ENCODE peak calls at places on chromosomes 3 and 15, in six cellular contexts. L is fibroblast of mammary gland, A is brain microvascular endothelial cell, T is Peyer's patch, Z is testis, Q is AG09319. O is an unnamed sample.

GRCh38 chr3:171396048-171396447 is 64.2 kb downstream of the TNIK start:
- DNase-seq in T (no peak), A (peak; percentile 53), Q (no peak), Z (no peak), L (peak; percentile 30), O (no peak)

GRCh38 chr3:81778678-81779182 is 17.3 kb upstream of the GBE1 start:
- DNase-seq in Z (no peak), A (no peak), Q (peak; percentile 70), L (peak; percentile 74), T (no peak), O (no peak)

GRCh38 chr3:49256152-49256551 is 20.9 kb downstream of the C3orf62 start:
- DNase-seq in Q (no peak), L (no peak), Z (no peak), T (no peak), A (no peak), O (no peak)

GRCh38 chr3:29802057-29802456 is 521.2 kb downstream of the RBMS3 start:
- DNase-seq in T (no peak), Z (no peak), A (peak; percentile 20), L (no peak), Q (no peak), O (no peak)

GRCh38 chr3:151971194-151971771 is 97.8 kb downstream of the SUCNR1 start:
- DNase-seq in L (no peak), Q (no peak), A (no peak), T (no peak), Z (no peak), O (no peak)

GRCh38 chr15:66919421-66919820 is 146.0 kb upstream of the SMAD3 start:
- DNase-seq in L (no peak), Q (no peak), A (no peak), T (no peak), Z (no peak), O (no peak)

GRCh38 chr3:133452603-133453313 is 52.9 kb downstream of the BFSP2 start:
- DNase-seq in Q (no peak), T (no peak), Z (no peak), A (no peak), L (no peak), O (no peak)

GRCh38 chr15:28943146-28943545 is 57.4 kb downstream of the APBA2 start:
- DNase-seq in T (peak; percentile 36), Z (no peak), L (no peak), A (no peak), Q (no peak), O (no peak)

GRCh38 chr3:80331768-80332167 is 564.0 kb upstream of the ROBO1 start:
- DNase-seq in L (no peak), Z (no peak), A (no peak), Q (no peak), T (no peak), O (no peak)

GRCh38 chr15:79779739-79780138 is 117.1 kb downstream of the MTHFS start:
- DNase-seq in Z (no peak), A (no peak), L (no peak), Q (no peak), T (no peak), O (no peak)

GRCh38 chr15:69340243-69340991 is 41.7 kb downstream of the PAQR5 start:
- DNase-seq in A (no peak), T (no peak), Z (no peak), Q (no peak), L (no peak), O (no peak)

GRCh38 chr3:127172670-127173515 is 20.0 kb upstream of the PRR23E start:
- DNase-seq in Q (peak; percentile 20), L (peak; percentile 78), T (no peak), Z (peak; percentile 9), A (peak; percentile 47), O (no peak)

GRCh38 chr3:71131893-71132314 is 451.6 kb downstream of the FOXP1 start:
- DNase-seq in Q (no peak), A (no peak), L (no peak), Z (no peak), T (no peak), O (no peak)

GRCh38 chr15:80455668-80456442 is 51.7 kb downstream of the ARNT2 start:
- DNase-seq in L (peak; percentile 89), A (peak; percentile 86), Z (peak; percentile 75), T (peak; percentile 73), Q (peak; percentile 85), O (peak; percentile 30)

DNA sequence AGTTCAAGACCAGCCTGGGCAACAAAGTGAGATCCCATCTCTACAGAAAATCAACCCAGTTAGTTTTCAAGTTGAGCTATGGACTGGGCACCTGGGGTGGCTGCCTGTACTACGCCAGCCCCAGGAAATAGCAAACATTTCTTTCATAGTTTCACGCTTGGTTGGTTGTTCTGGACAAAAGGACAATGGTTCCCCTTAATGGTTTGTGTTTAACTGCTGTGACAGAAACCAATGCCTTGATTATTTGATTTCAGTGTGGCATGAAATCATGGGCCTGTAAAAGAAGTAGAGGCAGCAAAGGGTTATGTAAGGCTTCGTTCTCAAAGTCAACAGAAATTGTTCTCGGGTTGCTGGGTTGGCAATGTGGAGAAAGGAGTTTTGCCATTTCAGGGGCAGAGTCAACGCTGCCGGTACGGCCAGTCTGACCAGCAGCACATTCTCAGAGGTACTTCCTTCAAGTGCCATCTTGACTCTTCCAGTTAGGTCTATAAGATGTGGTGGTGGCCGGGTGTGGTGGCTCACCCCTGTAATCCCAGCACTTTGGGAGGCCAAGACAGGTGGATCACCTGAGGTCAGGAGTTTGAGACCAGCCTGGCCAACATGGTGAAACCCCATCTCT is 12.7 kb downstream of the LCMT2 start:
- DNase-seq in L (no peak), T (no peak), Z (no peak), A (no peak), Q (no peak), O (no peak)
- TF ChIP-seq CTCF in L (no peak), T (no peak), Z (no peak), A (no peak), Q (no peak), O (no peak)

DNA sequence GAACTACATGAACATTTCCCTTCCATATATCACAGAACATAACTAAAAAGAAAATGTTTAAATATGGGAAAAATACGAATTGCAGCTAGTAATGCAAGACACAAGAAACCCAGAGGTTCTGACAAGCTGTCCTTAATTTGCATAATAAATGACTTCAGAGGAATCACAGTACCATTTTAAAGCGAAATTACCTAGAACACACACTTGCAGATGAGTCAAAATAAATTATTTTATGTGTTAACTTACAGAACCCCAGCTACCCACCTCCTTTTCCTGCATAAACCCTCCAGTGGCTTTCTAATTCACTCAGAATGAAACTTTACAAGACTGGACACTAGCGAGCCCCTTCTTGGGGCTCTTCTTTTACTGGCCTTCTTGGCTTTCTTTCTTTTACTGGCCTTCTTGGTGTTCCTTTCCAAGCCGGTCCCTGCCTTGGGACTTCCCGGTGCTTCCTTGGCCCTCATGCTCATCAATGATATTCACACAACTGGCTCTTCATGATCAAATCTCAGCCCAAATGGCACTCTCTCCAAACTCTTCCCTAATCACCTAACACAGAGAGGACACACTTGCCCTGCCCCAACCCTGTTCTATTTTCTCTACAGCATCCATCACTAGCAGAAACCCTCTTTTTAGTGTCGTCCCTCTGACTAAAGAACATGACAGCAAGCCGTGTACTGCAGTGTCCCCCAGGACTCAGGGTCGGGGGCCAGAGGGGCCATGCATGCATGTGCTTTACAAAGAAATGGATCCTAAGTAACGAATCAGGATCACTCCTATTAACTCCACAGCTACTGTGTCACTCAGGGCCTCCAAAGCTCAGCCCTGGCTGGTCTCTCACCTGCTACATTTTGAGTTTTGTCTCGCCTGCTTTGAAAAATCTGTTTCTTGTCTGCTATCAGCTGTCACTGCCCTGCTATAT is 4.8 kb downstream of the CHSY1 start:
- DNase-seq in L (no peak), T (no peak), A (no peak), Z (no peak), Q (no peak), O (no peak)
- TF ChIP-seq CTCF in L (no peak), T (no peak), A (no peak), Z (no peak), Q (no peak), O (no peak)

DNA sequence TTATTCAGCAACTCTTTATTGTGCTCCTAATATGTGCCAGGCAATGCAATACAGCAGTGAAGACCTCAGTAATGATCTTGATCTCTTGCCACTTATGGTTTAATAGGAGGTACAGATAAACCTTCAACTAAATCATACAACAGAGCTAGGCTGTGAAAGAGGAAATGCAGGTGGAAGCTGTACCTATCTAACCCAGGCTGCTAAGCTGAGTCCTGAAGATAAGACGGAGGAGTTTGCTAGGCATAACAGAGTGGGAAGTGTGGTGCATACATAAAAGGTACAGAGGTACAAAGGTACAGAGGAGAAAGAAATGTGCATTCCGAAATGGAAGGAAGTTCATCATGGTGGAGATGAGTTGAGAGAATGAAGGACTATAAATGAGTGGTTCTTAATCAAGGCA is 35.0 kb downstream of the KBTBD8 start:
- DNase-seq in A (no peak), Q (no peak), L (no peak), Z (no peak), T (no peak), O (no peak)
- TF ChIP-seq CTCF in A (no peak), Q (no peak), L (no peak), Z (no peak), T (no peak), O (no peak)

GRCh38 chr15:74616020-74616939 is 644 bp downstream of the CLK3 start:
- DNase-seq in Q (no peak), Z (peak; percentile 85), A (peak; percentile 42), L (peak; percentile 63), T (peak; percentile 84), O (peak; percentile 55)

GRCh38 chr15:74613089-74613952 is 2.3 kb upstream of the CLK3 start:
- DNase-seq in Q (no peak), T (no peak), A (no peak), L (no peak), Z (no peak), O (no peak)

GRCh38 chr15:74615313-74616019 is at the start of gene CLK3:
- DNase-seq in L (peak; percentile 85), A (peak; percentile 71), T (peak; percentile 98), Z (peak; percentile 96), Q (peak; percentile 76), O (peak; percentile 98)

GRCh38 chr15:74613953-74614743 is 1.5 kb upstream of the CLK3 start:
- DNase-seq in Q (no peak), A (no peak), T (no peak), Z (no peak), L (no peak), O (no peak)

GRCh38 chr15:74614744-74615312 is 808 bp upstream of the CLK3 start:
- DNase-seq in Q (peak; percentile 54), T (peak; percentile 95), A (peak; percentile 43), Z (peak; percentile 85), L (peak; percentile 54), O (peak; percentile 89)
- TF ChIP-seq CTCF in Q (no peak), T (no peak), A (no peak), Z (no peak), L (no peak), O (no peak)

GRCh38 chr3:129046037-129046731 is 14.4 kb upstream of the GP9 start:
- DNase-seq in T (no peak), Q (no peak), L (no peak), A (no peak), Z (no peak), O (peak; percentile 31)
- TF ChIP-seq CTCF in T (peak; percentile 2), Q (no peak), L (no peak), A (peak; percentile 42), Z (no peak), O (peak; percentile 36)